ENCODE peak calls at places on chromosomes 6 and 20, in four cellular contexts. One of them, this sample, is unnamed.

GRCh38 chr6:80287607-80288006 is 181.1 kb downstream of the BCKDHB start:
- DNase-seq in PC-3: no peak
- DNase-seq in activated B cell treated with CpG ODN at 0.5 μM for 24 hours: no peak
- DNase-seq in brain microvascular endothelial cell: no peak
- DNase-seq in this sample: no peak

GRCh38 chr20:57505991-57506390 is 18.9 kb downstream of the CTCFL start:
- DNase-seq in activated B cell treated with CpG ODN at 0.5 μM for 24 hours: no peak
- DNase-seq in PC-3: no peak
- DNase-seq in brain microvascular endothelial cell: no peak
- DNase-seq in this sample: no peak

GRCh38 chr6:150176659-150177058 is 33.8 kb downstream of the PPP1R14C start:
- DNase-seq in activated B cell treated with CpG ODN at 0.5 μM for 24 hours: no peak
- DNase-seq in brain microvascular endothelial cell: no peak
- DNase-seq in PC-3: no peak
- DNase-seq in this sample: no peak

GRCh38 chr6:14783594-14783993 is 462.3 kb upstream of the JARID2 start:
- DNase-seq in PC-3: no peak
- DNase-seq in activated B cell treated with CpG ODN at 0.5 μM for 24 hours: no peak
- DNase-seq in brain microvascular endothelial cell: no peak
- DNase-seq in this sample: no peak

GRCh38 chr6:108476381-108476780 is 84.3 kb upstream of the FOXO3 start:
- DNase-seq in PC-3: no peak
- DNase-seq in activated B cell treated with CpG ODN at 0.5 μM for 24 hours: no peak
- DNase-seq in brain microvascular endothelial cell: no peak
- DNase-seq in this sample: no peak

GRCh38 chr6:130421567-130421966 is 55.8 kb downstream of the TMEM200A start:
- DNase-seq in activated B cell treated with CpG ODN at 0.5 μM for 24 hours: no peak
- DNase-seq in brain microvascular endothelial cell: peak; percentile 79
- DNase-seq in PC-3: no peak
- DNase-seq in this sample: no peak

GRCh38 chr6:107506145-107506544 is 16.2 kb downstream of the SOBP start:
- DNase-seq in activated B cell treated with CpG ODN at 0.5 μM for 24 hours: no peak
- DNase-seq in brain microvascular endothelial cell: no peak
- DNase-seq in PC-3: peak; percentile 41
- DNase-seq in this sample: no peak

GRCh38 chr6:5506575-5506974 is 245.3 kb downstream of the FARS2 start:
- DNase-seq in PC-3: no peak
- DNase-seq in activated B cell treated with CpG ODN at 0.5 μM for 24 hours: no peak
- DNase-seq in brain microvascular endothelial cell: no peak
- DNase-seq in this sample: no peak

GRCh38 chr6:114194362-114195343 is 148.2 kb downstream of the HS3ST5 start:
- DNase-seq in brain microvascular endothelial cell: peak; percentile 8
- DNase-seq in activated B cell treated with CpG ODN at 0.5 μM for 24 hours: no peak
- DNase-seq in PC-3: no peak
- DNase-seq in this sample: no peak

GRCh38 chr20:9149796-9150195 is 80.9 kb downstream of the PLCB4 start:
- DNase-seq in PC-3: no peak
- DNase-seq in activated B cell treated with CpG ODN at 0.5 μM for 24 hours: no peak
- DNase-seq in brain microvascular endothelial cell: no peak
- DNase-seq in this sample: no peak

GRCh38 chr6:117298941-117299340 is 33.6 kb downstream of the VGLL2 start:
- DNase-seq in activated B cell treated with CpG ODN at 0.5 μM for 24 hours: no peak
- DNase-seq in brain microvascular endothelial cell: no peak
- DNase-seq in PC-3: no peak
- DNase-seq in this sample: no peak

GRCh38 chr6:152146385-152146784 is 338.9 kb downstream of the ESR1 start:
- DNase-seq in activated B cell treated with CpG ODN at 0.5 μM for 24 hours: no peak
- DNase-seq in brain microvascular endothelial cell: peak; percentile 83
- DNase-seq in PC-3: no peak
- DNase-seq in this sample: no peak

GRCh38 chr6:56992703-56993102 is 37.8 kb downstream of the BEND6 start:
- DNase-seq in activated B cell treated with CpG ODN at 0.5 μM for 24 hours: no peak
- DNase-seq in brain microvascular endothelial cell: no peak
- DNase-seq in PC-3: peak; percentile 27
- DNase-seq in this sample: no peak

GRCh38 chr20:3781153-3781910 is at the start of gene SPEF1:
- DNase-seq in PC-3: peak; percentile 98
- DNase-seq in brain microvascular endothelial cell: peak; percentile 90
- DNase-seq in activated B cell treated with CpG ODN at 0.5 μM for 24 hours: no peak
- DNase-seq in this sample: peak; percentile 64

GRCh38 chr6:122712864-122713612 is 66.5 kb upstream of the FABP7 start:
- DNase-seq in activated B cell treated with CpG ODN at 0.5 μM for 24 hours: no peak
- DNase-seq in brain microvascular endothelial cell: no peak
- DNase-seq in PC-3: no peak
- DNase-seq in this sample: no peak

DNA sequence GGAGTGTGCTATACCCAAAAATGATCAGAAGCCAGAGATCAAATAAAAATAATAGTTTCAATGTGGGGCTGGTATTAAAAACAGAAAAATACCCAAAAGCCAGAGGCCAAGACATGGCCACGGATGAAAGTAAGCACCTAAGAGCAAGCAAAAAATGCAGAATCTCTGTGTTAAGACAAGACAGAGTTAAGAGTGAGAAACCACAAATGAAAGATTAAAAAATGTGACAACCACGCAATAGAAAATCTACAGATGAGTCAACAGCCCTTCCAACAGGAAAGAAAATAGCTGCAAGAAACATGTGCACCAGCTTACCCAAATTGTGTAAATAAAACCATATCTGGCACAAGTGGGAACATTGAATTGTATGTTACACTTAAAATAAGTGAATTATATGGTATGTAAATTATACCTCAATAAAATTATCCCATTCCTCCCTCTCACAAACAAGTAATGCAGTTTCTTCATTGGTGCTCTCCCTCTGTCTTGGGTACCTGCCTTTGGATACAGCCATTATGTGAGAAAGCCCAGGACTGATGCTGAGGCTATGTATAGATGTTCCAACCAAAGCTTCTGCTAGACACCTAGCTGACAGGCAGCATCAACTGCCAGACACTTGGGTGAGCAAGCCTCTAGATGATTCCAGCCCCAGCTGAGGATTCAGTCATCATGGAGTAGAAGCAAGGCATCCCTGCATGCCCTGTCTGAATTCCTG is 55.3 kb upstream of the UFL1 start:
- DNase-seq in PC-3: peak; percentile 17
- DNase-seq in activated B cell treated with CpG ODN at 0.5 μM for 24 hours: no peak
- DNase-seq in brain microvascular endothelial cell: no peak
- DNase-seq in this sample: no peak
- TF ChIP-seq CTCF in PC-3: no peak
- TF ChIP-seq CTCF in activated B cell treated with CpG ODN at 0.5 μM for 24 hours: no peak
- TF ChIP-seq CTCF in brain microvascular endothelial cell: no peak
- TF ChIP-seq CTCF in this sample: no peak

GRCh38 chr6:160102956-160103824 is 18.4 kb upstream of the SLC22A1 start:
- DNase-seq in activated B cell treated with CpG ODN at 0.5 μM for 24 hours: no peak
- DNase-seq in brain microvascular endothelial cell: peak; percentile 33
- DNase-seq in PC-3: peak; percentile 43
- DNase-seq in this sample: no peak
- TF ChIP-seq CTCF in activated B cell treated with CpG ODN at 0.5 μM for 24 hours: no peak
- TF ChIP-seq CTCF in brain microvascular endothelial cell: peak; percentile 70
- TF ChIP-seq CTCF in PC-3: peak; percentile 57
- TF ChIP-seq CTCF in this sample: no peak

DNA sequence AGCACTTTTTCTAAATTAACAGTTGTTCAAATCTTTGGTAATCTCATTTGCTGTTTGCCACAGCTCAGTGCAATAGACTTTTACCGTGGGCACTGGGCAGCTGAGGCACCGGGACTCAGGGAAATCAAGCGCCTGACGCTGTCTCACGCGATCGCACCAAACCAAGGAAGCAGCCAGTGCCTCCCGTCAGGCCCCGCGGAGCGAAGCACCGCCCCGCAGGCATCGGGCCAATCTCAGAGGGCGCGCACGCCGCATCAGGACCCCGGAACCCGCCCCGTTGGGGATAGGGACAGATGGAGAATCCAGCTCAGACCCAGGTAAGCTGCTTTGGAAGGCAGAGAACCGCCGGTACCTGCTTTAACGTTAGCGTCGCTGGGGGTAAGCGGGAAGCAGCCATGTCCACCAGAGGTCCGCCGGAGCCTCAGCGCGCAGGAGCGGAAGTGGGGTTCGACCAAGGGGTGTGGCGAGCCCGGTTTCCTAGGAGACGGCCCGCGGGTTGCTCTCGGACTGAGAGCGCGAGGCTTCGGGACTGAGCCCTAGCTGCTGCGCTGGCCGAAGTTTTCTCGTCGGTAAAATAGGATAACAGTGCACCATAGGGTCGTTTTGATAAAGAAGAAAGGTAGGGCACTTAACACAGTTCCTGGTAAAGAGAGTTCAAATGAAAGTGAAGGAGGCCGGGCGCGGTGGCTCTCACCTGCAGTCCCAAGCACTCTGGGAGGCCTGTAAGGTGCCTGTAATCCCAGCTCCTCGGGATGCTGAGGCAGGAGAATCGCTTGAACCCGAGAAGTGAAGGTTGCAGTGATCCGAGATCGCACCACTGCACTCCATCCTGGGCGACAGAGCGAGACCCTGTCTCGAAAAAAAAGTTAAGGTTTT is at the start of gene LYRM2:
- DNase-seq in activated B cell treated with CpG ODN at 0.5 μM for 24 hours: peak; percentile 89
- DNase-seq in PC-3: peak; percentile 87
- DNase-seq in brain microvascular endothelial cell: peak; percentile 92
- DNase-seq in this sample: peak; percentile 87
- TF ChIP-seq CTCF in activated B cell treated with CpG ODN at 0.5 μM for 24 hours: no peak
- TF ChIP-seq CTCF in PC-3: no peak
- TF ChIP-seq CTCF in brain microvascular endothelial cell: peak; percentile 32
- TF ChIP-seq CTCF in this sample: no peak

GRCh38 chr6:36897629-36898028 is 11.9 kb downstream of the C6orf89 start:
- DNase-seq in brain microvascular endothelial cell: no peak
- DNase-seq in PC-3: peak; percentile 62
- DNase-seq in activated B cell treated with CpG ODN at 0.5 μM for 24 hours: no peak
- DNase-seq in this sample: no peak
- TF ChIP-seq CTCF in brain microvascular endothelial cell: peak; percentile 33
- TF ChIP-seq CTCF in PC-3: peak; percentile 67
- TF ChIP-seq CTCF in activated B cell treated with CpG ODN at 0.5 μM for 24 hours: no peak
- TF ChIP-seq CTCF in this sample: no peak

DNA sequence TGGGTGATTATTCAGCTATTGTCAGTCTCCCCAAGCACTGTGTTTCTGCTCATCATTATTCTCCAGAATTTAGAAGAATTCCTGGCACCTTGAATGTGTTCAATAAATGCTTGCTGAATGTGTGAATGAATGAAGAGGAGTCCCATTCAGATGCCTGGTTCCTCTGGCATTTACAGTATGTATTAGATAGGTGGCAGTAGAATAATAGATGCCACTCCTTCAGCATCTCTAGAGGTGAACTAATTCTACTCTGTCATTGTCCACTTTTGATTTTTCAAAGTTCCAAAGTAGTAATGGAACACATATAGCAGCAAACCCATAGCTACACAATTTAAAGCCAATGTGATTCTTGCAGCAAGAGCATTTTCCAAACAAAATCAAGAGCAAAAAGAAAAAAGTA is 118.9 kb upstream of the CEP162 start:
- DNase-seq in activated B cell treated with CpG ODN at 0.5 μM for 24 hours: no peak
- DNase-seq in PC-3: peak; percentile 11
- DNase-seq in brain microvascular endothelial cell: no peak
- DNase-seq in this sample: no peak
- TF ChIP-seq CTCF in activated B cell treated with CpG ODN at 0.5 μM for 24 hours: no peak
- TF ChIP-seq CTCF in PC-3: peak; percentile 59
- TF ChIP-seq CTCF in brain microvascular endothelial cell: peak; percentile 3
- TF ChIP-seq CTCF in this sample: no peak

GRCh38 chr6:128333581-128334223 is 186.7 kb downstream of the PTPRK start:
- DNase-seq in brain microvascular endothelial cell: no peak
- DNase-seq in activated B cell treated with CpG ODN at 0.5 μM for 24 hours: no peak
- DNase-seq in PC-3: no peak
- DNase-seq in this sample: no peak

GRCh38 chr6:128323011-128323410 is 197.4 kb downstream of the PTPRK start:
- DNase-seq in activated B cell treated with CpG ODN at 0.5 μM for 24 hours: no peak
- DNase-seq in brain microvascular endothelial cell: no peak
- DNase-seq in PC-3: no peak
- DNase-seq in this sample: no peak

GRCh38 chr6:128327890-128328289 is 192.5 kb downstream of the PTPRK start:
- DNase-seq in brain microvascular endothelial cell: no peak
- DNase-seq in PC-3: peak; percentile 45
- DNase-seq in activated B cell treated with CpG ODN at 0.5 μM for 24 hours: no peak
- DNase-seq in this sample: no peak
- TF ChIP-seq CTCF in brain microvascular endothelial cell: peak; percentile 58
- TF ChIP-seq CTCF in PC-3: peak; percentile 55
- TF ChIP-seq CTCF in activated B cell treated with CpG ODN at 0.5 μM for 24 hours: no peak
- TF ChIP-seq CTCF in this sample: no peak

GRCh38 chr20:560680-561079 is 17.1 kb upstream of the CSNK2A1 start:
- DNase-seq in activated B cell treated with CpG ODN at 0.5 μM for 24 hours: no peak
- DNase-seq in PC-3: no peak
- DNase-seq in brain microvascular endothelial cell: no peak
- DNase-seq in this sample: no peak
- TF ChIP-seq CTCF in activated B cell treated with CpG ODN at 0.5 μM for 24 hours: no peak
- TF ChIP-seq CTCF in PC-3: peak; percentile 28
- TF ChIP-seq CTCF in brain microvascular endothelial cell: peak; percentile 17
- TF ChIP-seq CTCF in this sample: no peak

This sample was measured in mesothelial cell of epicardium.